ENCODE peak calls at places on chromosomes 3 and 15, in ten cellular contexts. One of them, this sample, is unnamed.

GRCh38 chr3:127412578-127413317 is 124.9 kb upstream of the PRR20G start:
- DNase-seq in neural progenitor cell: no peak
- DNase-seq in GM06990: no peak
- DNase-seq in Panc1: no peak
- DNase-seq in BJ: no peak
- DNase-seq in endodermal cell: peak; percentile 29
- DNase-seq in adipocyte: no peak
- DNase-seq in OCI-LY7: no peak
- DNase-seq in PC-3: no peak
- DNase-seq in sigmoid colon: peak; percentile 48
- DNase-seq in this sample: no peak

GRCh38 chr3:37891227-37891626 is 29.5 kb downstream of the CTDSPL start:
- DNase-seq in neural progenitor cell: no peak
- DNase-seq in GM06990: no peak
- DNase-seq in Panc1: no peak
- DNase-seq in BJ: peak; percentile 1
- DNase-seq in endodermal cell: no peak
- DNase-seq in adipocyte: no peak
- DNase-seq in OCI-LY7: peak; percentile 35
- DNase-seq in PC-3: no peak
- DNase-seq in sigmoid colon: no peak
- DNase-seq in this sample: no peak

GRCh38 chr3:72113964-72114363 is 329.0 kb upstream of the PROK2 start:
- DNase-seq in neural progenitor cell: no peak
- DNase-seq in GM06990: no peak
- DNase-seq in Panc1: no peak
- DNase-seq in BJ: no peak
- DNase-seq in endodermal cell: no peak
- DNase-seq in adipocyte: no peak
- DNase-seq in OCI-LY7: no peak
- DNase-seq in PC-3: no peak
- DNase-seq in sigmoid colon: no peak
- DNase-seq in this sample: no peak

GRCh38 chr3:8458235-8458634 is 43.4 kb upstream of the LMCD1 start:
- DNase-seq in neural progenitor cell: no peak
- DNase-seq in GM06990: no peak
- DNase-seq in Panc1: no peak
- DNase-seq in BJ: peak; percentile 90
- DNase-seq in endodermal cell: no peak
- DNase-seq in adipocyte: peak; percentile 71
- DNase-seq in OCI-LY7: no peak
- DNase-seq in PC-3: no peak
- DNase-seq in sigmoid colon: no peak
- DNase-seq in this sample: no peak

GRCh38 chr3:117557469-117557868 is 847.9 kb downstream of the TUSC7 start:
- DNase-seq in neural progenitor cell: no peak
- DNase-seq in GM06990: no peak
- DNase-seq in Panc1: no peak
- DNase-seq in BJ: no peak
- DNase-seq in endodermal cell: no peak
- DNase-seq in adipocyte: no peak
- DNase-seq in OCI-LY7: no peak
- DNase-seq in PC-3: no peak
- DNase-seq in sigmoid colon: no peak
- DNase-seq in this sample: no peak

GRCh38 chr3:41673643-41674042 is 288.3 kb downstream of the ULK4 start:
- DNase-seq in neural progenitor cell: no peak
- DNase-seq in GM06990: no peak
- DNase-seq in Panc1: no peak
- DNase-seq in BJ: peak; percentile 19
- DNase-seq in endodermal cell: no peak
- DNase-seq in adipocyte: peak; percentile 52
- DNase-seq in OCI-LY7: no peak
- DNase-seq in PC-3: no peak
- DNase-seq in sigmoid colon: no peak
- DNase-seq in this sample: no peak

GRCh38 chr3:186691676-186692075 is 25.5 kb upstream of the KNG1 start:
- DNase-seq in neural progenitor cell: no peak
- DNase-seq in GM06990: no peak
- DNase-seq in Panc1: no peak
- DNase-seq in BJ: no peak
- DNase-seq in endodermal cell: no peak
- DNase-seq in adipocyte: no peak
- DNase-seq in OCI-LY7: no peak
- DNase-seq in PC-3: no peak
- DNase-seq in sigmoid colon: no peak
- DNase-seq in this sample: no peak

GRCh38 chr15:88636039-88636438 is 2.8 kb upstream of the ISG20 start:
- DNase-seq in neural progenitor cell: no peak
- DNase-seq in GM06990: no peak
- DNase-seq in Panc1: no peak
- DNase-seq in BJ: no peak
- DNase-seq in endodermal cell: peak; percentile 82
- DNase-seq in adipocyte: no peak
- DNase-seq in OCI-LY7: no peak
- DNase-seq in PC-3: peak; percentile 85
- DNase-seq in sigmoid colon: no peak
- DNase-seq in this sample: no peak

GRCh38 chr3:195003006-195003892 is 267.7 kb downstream of the XXYLT1 start:
- DNase-seq in neural progenitor cell: no peak
- DNase-seq in GM06990: no peak
- DNase-seq in Panc1: no peak
- DNase-seq in BJ: no peak
- DNase-seq in endodermal cell: peak; percentile 34
- DNase-seq in adipocyte: peak; percentile 71
- DNase-seq in OCI-LY7: no peak
- DNase-seq in PC-3: no peak
- DNase-seq in sigmoid colon: peak; percentile 83
- DNase-seq in this sample: peak; percentile 63

GRCh38 chr3:62688050-62688449 is 187.2 kb downstream of the CADPS start:
- DNase-seq in neural progenitor cell: no peak
- DNase-seq in GM06990: no peak
- DNase-seq in Panc1: no peak
- DNase-seq in BJ: no peak
- DNase-seq in endodermal cell: no peak
- DNase-seq in adipocyte: peak; percentile 64
- DNase-seq in OCI-LY7: no peak
- DNase-seq in PC-3: peak; percentile 60
- DNase-seq in sigmoid colon: no peak
- DNase-seq in this sample: no peak

GRCh38 chr3:172606021-172606420 is 82.8 kb upstream of the TNFSF10 start:
- DNase-seq in neural progenitor cell: no peak
- DNase-seq in GM06990: no peak
- DNase-seq in Panc1: no peak
- DNase-seq in BJ: no peak
- DNase-seq in endodermal cell: no peak
- DNase-seq in adipocyte: no peak
- DNase-seq in OCI-LY7: no peak
- DNase-seq in PC-3: no peak
- DNase-seq in sigmoid colon: no peak
- DNase-seq in this sample: no peak

GRCh38 chr15:67072442-67072841 is 7.0 kb downstream of the SMAD3 start:
- DNase-seq in neural progenitor cell: no peak
- DNase-seq in GM06990: no peak
- DNase-seq in Panc1: no peak
- DNase-seq in BJ: no peak
- DNase-seq in endodermal cell: no peak
- DNase-seq in adipocyte: no peak
- DNase-seq in OCI-LY7: no peak
- DNase-seq in PC-3: no peak
- DNase-seq in sigmoid colon: no peak
- DNase-seq in this sample: no peak

DNA sequence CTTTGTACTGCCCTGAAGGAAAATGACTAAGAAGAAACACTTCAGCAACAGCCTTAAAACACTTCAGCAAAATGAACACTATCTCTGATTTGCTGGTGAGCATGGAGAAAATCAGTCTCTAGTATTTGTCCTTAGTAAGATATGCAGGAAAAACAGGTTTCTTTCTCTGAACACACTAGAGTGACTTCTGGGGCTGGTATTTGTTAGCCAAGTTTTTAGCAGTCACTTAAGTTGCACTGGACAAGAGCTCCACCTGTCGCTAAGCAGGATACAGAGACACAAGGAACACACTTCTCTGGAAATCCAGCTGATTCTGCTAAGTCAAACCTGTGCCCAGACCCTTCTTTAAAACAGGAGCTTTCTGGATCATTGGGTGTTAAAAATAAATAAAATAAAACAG is 65.3 kb downstream of the CHAC1 start:
- DNase-seq in neural progenitor cell: peak; percentile 16
- DNase-seq in GM06990: no peak
- DNase-seq in Panc1: no peak
- DNase-seq in BJ: no peak
- DNase-seq in endodermal cell: no peak
- DNase-seq in adipocyte: no peak
- DNase-seq in OCI-LY7: no peak
- DNase-seq in PC-3: peak; percentile 89
- DNase-seq in sigmoid colon: no peak
- DNase-seq in this sample: no peak
- H3K36me3 ChIP-seq in neural progenitor cell: peaks cover 11% of the 10 kb centered on the region
- H3K36me3 ChIP-seq in GM06990: peaks cover 15% of the 10 kb centered on the region
- H3K36me3 ChIP-seq in Panc1: peaks cover 35% of the 10 kb centered on the region
- H3K36me3 ChIP-seq in BJ: peaks cover 6% of the 10 kb centered on the region
- H3K36me3 ChIP-seq in endodermal cell: peaks cover 80% of the 10 kb centered on the region
- H3K36me3 ChIP-seq in adipocyte: peaks cover 61% of the 10 kb centered on the region
- H3K36me3 ChIP-seq in OCI-LY7: peaks cover 95% of the 10 kb centered on the region
- H3K36me3 ChIP-seq in PC-3: peaks cover 54% of the 10 kb centered on the region
- H3K36me3 ChIP-seq in sigmoid colon: peaks cover 18% of the 10 kb centered on the region
- H3K36me3 ChIP-seq in this sample: peaks cover 18% of the 10 kb centered on the region

DNA sequence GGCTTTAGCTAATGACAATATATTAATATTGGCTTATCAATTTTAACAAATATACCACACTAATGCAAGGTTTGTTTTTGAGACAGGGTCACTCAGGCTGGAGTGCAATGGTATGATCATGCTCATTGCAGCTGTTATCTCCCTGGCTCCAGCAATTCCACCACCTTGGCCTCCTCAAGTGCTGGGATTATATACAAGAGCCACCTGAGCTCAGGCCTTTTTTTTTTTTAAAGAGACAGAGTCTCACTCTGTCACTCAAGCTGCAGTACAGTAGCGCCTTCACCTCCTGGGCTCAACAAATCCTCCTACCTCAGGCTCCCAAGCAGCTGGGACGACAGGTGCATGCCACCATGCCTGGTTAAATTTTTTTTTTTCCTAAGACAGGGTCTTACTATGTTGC is 11.7 kb downstream of the DLG1 start:
- DNase-seq in neural progenitor cell: no peak
- DNase-seq in GM06990: no peak
- DNase-seq in Panc1: no peak
- DNase-seq in BJ: no peak
- DNase-seq in endodermal cell: no peak
- DNase-seq in adipocyte: no peak
- DNase-seq in OCI-LY7: no peak
- DNase-seq in PC-3: no peak
- DNase-seq in sigmoid colon: no peak
- DNase-seq in this sample: no peak
- H3K36me3 ChIP-seq in neural progenitor cell: peaks cover 44% of the 10 kb centered on the region
- H3K36me3 ChIP-seq in GM06990: peaks cover 6% of the 10 kb centered on the region
- H3K36me3 ChIP-seq in Panc1: peaks cover 27% of the 10 kb centered on the region
- H3K36me3 ChIP-seq in BJ: peaks cover 2% of the 10 kb centered on the region
- H3K36me3 ChIP-seq in endodermal cell: peaks cover 77% of the 10 kb centered on the region
- H3K36me3 ChIP-seq in adipocyte: peaks cover 46% of the 10 kb centered on the region
- H3K36me3 ChIP-seq in OCI-LY7: peaks cover 90% of the 10 kb centered on the region
- H3K36me3 ChIP-seq in PC-3: peaks cover 49% of the 10 kb centered on the region
- H3K36me3 ChIP-seq in sigmoid colon: no peaks in the 10 kb centered on the region
- H3K36me3 ChIP-seq in this sample: peaks cover 11% of the 10 kb centered on the region

GRCh38 chr3:160217675-160218074 is 7.5 kb upstream of the C3orf80 start:
- DNase-seq in neural progenitor cell: no peak
- DNase-seq in GM06990: no peak
- DNase-seq in Panc1: no peak
- DNase-seq in BJ: no peak
- DNase-seq in endodermal cell: no peak
- DNase-seq in adipocyte: no peak
- DNase-seq in OCI-LY7: no peak
- DNase-seq in PC-3: no peak
- DNase-seq in sigmoid colon: no peak
- DNase-seq in this sample: no peak

GRCh38 chr3:160221019-160221418 is 4.2 kb upstream of the C3orf80 start:
- DNase-seq in neural progenitor cell: no peak
- DNase-seq in GM06990: no peak
- DNase-seq in Panc1: no peak
- DNase-seq in BJ: no peak
- DNase-seq in endodermal cell: no peak
- DNase-seq in adipocyte: no peak
- DNase-seq in OCI-LY7: no peak
- DNase-seq in PC-3: no peak
- DNase-seq in sigmoid colon: no peak
- DNase-seq in this sample: no peak

GRCh38 chr3:160224256-160224655 is 966 bp upstream of the C3orf80 start:
- DNase-seq in neural progenitor cell: peak; percentile 43
- DNase-seq in GM06990: no peak
- DNase-seq in Panc1: no peak
- DNase-seq in BJ: no peak
- DNase-seq in endodermal cell: peak; percentile 61
- DNase-seq in adipocyte: no peak
- DNase-seq in OCI-LY7: no peak
- DNase-seq in PC-3: no peak
- DNase-seq in sigmoid colon: no peak
- DNase-seq in this sample: no peak

GRCh38 chr3:160218141-160218540 is 7.1 kb upstream of the C3orf80 start:
- DNase-seq in neural progenitor cell: no peak
- DNase-seq in GM06990: no peak
- DNase-seq in Panc1: no peak
- DNase-seq in BJ: no peak
- DNase-seq in endodermal cell: no peak
- DNase-seq in adipocyte: no peak
- DNase-seq in OCI-LY7: no peak
- DNase-seq in PC-3: no peak
- DNase-seq in sigmoid colon: no peak
- DNase-seq in this sample: no peak

DNA sequence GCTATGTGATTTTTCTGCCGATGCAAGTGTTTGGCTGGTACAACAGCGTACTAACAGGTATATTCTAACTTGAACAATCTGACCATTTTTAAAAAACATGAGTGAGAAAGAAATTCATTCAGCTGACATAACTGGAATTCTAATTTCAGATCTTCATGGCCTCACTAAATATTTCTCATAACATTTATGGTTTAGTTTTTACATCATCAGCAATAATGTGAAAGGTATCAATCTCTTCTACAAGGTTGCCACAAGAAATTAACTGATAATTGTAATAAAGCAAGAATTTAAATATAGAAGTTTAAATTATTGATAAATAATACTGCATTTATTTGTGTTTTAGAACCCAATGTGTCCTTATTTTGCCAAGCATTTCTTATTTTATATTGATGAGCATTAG is 5.2 kb upstream of the C3orf80 start:
- DNase-seq in neural progenitor cell: no peak
- DNase-seq in GM06990: no peak
- DNase-seq in Panc1: no peak
- DNase-seq in BJ: no peak
- DNase-seq in endodermal cell: no peak
- DNase-seq in adipocyte: no peak
- DNase-seq in OCI-LY7: no peak
- DNase-seq in PC-3: no peak
- DNase-seq in sigmoid colon: no peak
- DNase-seq in this sample: no peak
- H3K36me3 ChIP-seq in neural progenitor cell: no peaks in the 10 kb centered on the region
- H3K36me3 ChIP-seq in GM06990: no peaks in the 10 kb centered on the region
- H3K36me3 ChIP-seq in Panc1: no peaks in the 10 kb centered on the region
- H3K36me3 ChIP-seq in BJ: no peaks in the 10 kb centered on the region
- H3K36me3 ChIP-seq in endodermal cell: no peaks in the 10 kb centered on the region
- H3K36me3 ChIP-seq in adipocyte: no peaks in the 10 kb centered on the region
- H3K36me3 ChIP-seq in OCI-LY7: no peaks in the 10 kb centered on the region
- H3K36me3 ChIP-seq in PC-3: no peaks in the 10 kb centered on the region
- H3K36me3 ChIP-seq in sigmoid colon: no peaks in the 10 kb centered on the region
- H3K36me3 ChIP-seq in this sample: no peaks in the 10 kb centered on the region

GRCh38 chr15:80160570-80161156 is 7.9 kb downstream of the FAH start:
- DNase-seq in neural progenitor cell: no peak
- DNase-seq in GM06990: peak; percentile 46
- DNase-seq in Panc1: no peak
- DNase-seq in BJ: peak; percentile 65
- DNase-seq in endodermal cell: no peak
- DNase-seq in adipocyte: peak; percentile 82
- DNase-seq in OCI-LY7: peak; percentile 75
- DNase-seq in PC-3: peak; percentile 86
- DNase-seq in sigmoid colon: peak; percentile 78
- DNase-seq in this sample: peak; percentile 76
- H3K36me3 ChIP-seq in neural progenitor cell: no peaks in the 10 kb centered on the region
- H3K36me3 ChIP-seq in GM06990: peaks cover 5% of the 10 kb centered on the region
- H3K36me3 ChIP-seq in Panc1: no peaks in the 10 kb centered on the region
- H3K36me3 ChIP-seq in BJ: peaks cover 9% of the 10 kb centered on the region
- H3K36me3 ChIP-seq in endodermal cell: no peaks in the 10 kb centered on the region
- H3K36me3 ChIP-seq in adipocyte: peaks cover 57% of the 10 kb centered on the region
- H3K36me3 ChIP-seq in OCI-LY7: peaks cover 8% of the 10 kb centered on the region
- H3K36me3 ChIP-seq in PC-3: peaks cover 24% of the 10 kb centered on the region
- H3K36me3 ChIP-seq in sigmoid colon: no peaks in the 10 kb centered on the region
- H3K36me3 ChIP-seq in this sample: peaks cover 38% of the 10 kb centered on the region